ENCODE peak calls at places on chromosomes 13 and 19, in five cellular contexts. E, R, B, J and O are unnamed samples.

GRCh38 chr13:93345061-93345460 is 118.5 kb downstream of the GPC6 start:
- DNase-seq in E (no peak), R (no peak), B (no peak), J (no peak), O (no peak)

GRCh38 chr13:99665716-99666115 is 164.4 kb downstream of the TM9SF2 start:
- DNase-seq in E (no peak), R (no peak), B (no peak), J (no peak), O (no peak)

GRCh38 chr13:111904166-111904565 is 162.8 kb upstream of the SOX1 start:
- DNase-seq in E (no peak), R (no peak), B (no peak), J (no peak), O (peak; percentile 31)

GRCh38 chr19:27774337-27774736 is 1438.6 kb downstream of the UQCRFS1 start:
- DNase-seq in E (no peak), R (no peak), B (peak; percentile 34), J (no peak), O (peak; percentile 37)

GRCh38 chr13:21812192-21812626 is 141.3 kb downstream of the FGF9 start:
- DNase-seq in E (no peak), R (no peak), B (no peak), J (peak; percentile 9), O (peak; percentile 63)

GRCh38 chr13:77184455-77184854 is 142.4 kb downstream of the MYCBP2 start:
- DNase-seq in E (no peak), R (no peak), B (peak; percentile 67), J (no peak), O (no peak)

GRCh38 chr19:30178721-30179402 is 193.3 kb upstream of the ZNF536 start:
- DNase-seq in E (no peak), R (no peak), B (no peak), J (no peak), O (no peak)

GRCh38 chr13:58302349-58302748 is 670.8 kb downstream of the PCDH17 start:
- DNase-seq in E (no peak), R (no peak), B (no peak), J (no peak), O (no peak)

GRCh38 chr13:113794086-113794485 is 35.1 kb downstream of the TMEM255B start:
- DNase-seq in E (no peak), R (no peak), B (no peak), J (no peak), O (no peak)

GRCh38 chr13:60111726-60112125 is 52.0 kb downstream of the DIAPH3 start:
- DNase-seq in E (no peak), R (no peak), B (no peak), J (no peak), O (no peak)

GRCh38 chr13:78265098-78265497 is 338.3 kb downstream of the POU4F1 start:
- DNase-seq in E (no peak), R (no peak), B (no peak), J (no peak), O (no peak)

GRCh38 chr19:11335449-11336146 is 3.9 kb downstream of the RAB3D start:
- DNase-seq in E (no peak), R (no peak), B (no peak), J (no peak), O (no peak)

GRCh38 chr19:55712804-55713631 is 25.2 kb downstream of the NLRP9 start:
- DNase-seq in E (no peak), R (no peak), B (no peak), J (no peak), O (no peak)

GRCh38 chr19:48596679-48597465 is 9.7 kb upstream of the SPACA4 start:
- DNase-seq in E (no peak), R (no peak), B (no peak), J (no peak), O (no peak)

GRCh38 chr19:8403098-8403819 is 9.8 kb upstream of the MARCHF2 start:
- DNase-seq in E (peak; percentile 51), R (no peak), B (no peak), J (no peak), O (no peak)

GRCh38 chr19:45164577-45165335 is 4.0 kb upstream of the NKPD1 start:
- DNase-seq in E (no peak), R (peak; percentile 46), B (peak; percentile 48), J (no peak), O (peak; percentile 74)

GRCh38 chr13:106310450-106310849 is 225.0 kb downstream of the EFNB2 start:
- DNase-seq in E (no peak), R (no peak), B (no peak), J (no peak), O (no peak)

GRCh38 chr13:73984201-73984600 is 150.0 kb downstream of the KLF12 start:
- DNase-seq in E (peak; percentile 58), R (no peak), B (no peak), J (no peak), O (no peak)

GRCh38 chr19:43624933-43625332 is 5.5 kb upstream of the ZNF428 start:
- DNase-seq in E (peak; percentile 81), R (peak; percentile 83), B (peak; percentile 92), J (no peak), O (no peak)

GRCh38 chr13:33487575-33488243 is 202.2 kb upstream of the STARD13 start:
- DNase-seq in E (no peak), R (no peak), B (peak; percentile 12), J (no peak), O (no peak)